ENCODE peak calls at places on chromosomes 7 and 10, in six cellular contexts. A is psoas muscle, I is mammary epithelial cell, H is IMR-90, N is heart left ventricle, Y is GM23338. Z is an unnamed sample. For H3K27me3, the result is how much of the 10 kb centered on the place peaks cover.

GRCh38 chr7:155212301-155213015 is 85.2 kb upstream of the INSIG1 start:
- DNase-seq in A (no peak), I (no peak), H (no peak), N (no peak), Y (no peak), Z (no peak)

GRCh38 chr10:43676360-43676759 is 27.7 kb upstream of the ZNF32 start:
- DNase-seq in A (no peak), I (no peak), H (no peak), N (no peak), Y (no peak), Z (no peak)

GRCh38 chr10:29482591-29483421 is 152.0 kb downstream of the SVIL start:
- DNase-seq in A (no peak), I (no peak), H (peak), N (no peak), Y (peak), Z (peak)

GRCh38 chr7:64875258-64875657 is 27.8 kb upstream of the ZNF273 start:
- DNase-seq in A (no peak), I (no peak), H (no peak), N (no peak), Y (no peak), Z (no peak)

GRCh38 chr7:102974366-102975236 is 61.8 kb downstream of the LRRC17 start:
- DNase-seq in A (no peak), I (no peak), H (no peak), N (no peak), Y (peak), Z (no peak)

GRCh38 chr10:114940735-114941134 is 2.7 kb downstream of the TRUB1 start:
- DNase-seq in A (no peak), I (peak), H (peak), N (no peak), Y (no peak), Z (no peak)

GRCh38 chr7:116730097-116731018 is 58.4 kb downstream of the MET start:
- DNase-seq in A (no peak), I (no peak), H (no peak), N (no peak), Y (no peak), Z (peak)

GRCh38 chr7:51314041-51314440 is 2.6 kb downstream of the COBL start:
- DNase-seq in A (no peak), I (no peak), H (no peak), N (no peak), Y (no peak), Z (no peak)

GRCh38 chr7:1137517-1138167 is 22.4 kb downstream of the ZFAND2A start:
- DNase-seq in A (no peak), I (peak), H (no peak), N (no peak), Y (peak), Z (no peak)

GRCh38 chr7:97025983-97026704 is 1.5 kb upstream of the DLX5 start:
- DNase-seq in A (no peak), I (no peak), H (no peak), N (no peak), Y (peak), Z (no peak)

GRCh38 chr7:148319316-148319808 is 271.2 kb upstream of the C7orf33 start:
- DNase-seq in A (no peak), I (no peak), H (no peak), N (no peak), Y (no peak), Z (no peak)

DNA sequence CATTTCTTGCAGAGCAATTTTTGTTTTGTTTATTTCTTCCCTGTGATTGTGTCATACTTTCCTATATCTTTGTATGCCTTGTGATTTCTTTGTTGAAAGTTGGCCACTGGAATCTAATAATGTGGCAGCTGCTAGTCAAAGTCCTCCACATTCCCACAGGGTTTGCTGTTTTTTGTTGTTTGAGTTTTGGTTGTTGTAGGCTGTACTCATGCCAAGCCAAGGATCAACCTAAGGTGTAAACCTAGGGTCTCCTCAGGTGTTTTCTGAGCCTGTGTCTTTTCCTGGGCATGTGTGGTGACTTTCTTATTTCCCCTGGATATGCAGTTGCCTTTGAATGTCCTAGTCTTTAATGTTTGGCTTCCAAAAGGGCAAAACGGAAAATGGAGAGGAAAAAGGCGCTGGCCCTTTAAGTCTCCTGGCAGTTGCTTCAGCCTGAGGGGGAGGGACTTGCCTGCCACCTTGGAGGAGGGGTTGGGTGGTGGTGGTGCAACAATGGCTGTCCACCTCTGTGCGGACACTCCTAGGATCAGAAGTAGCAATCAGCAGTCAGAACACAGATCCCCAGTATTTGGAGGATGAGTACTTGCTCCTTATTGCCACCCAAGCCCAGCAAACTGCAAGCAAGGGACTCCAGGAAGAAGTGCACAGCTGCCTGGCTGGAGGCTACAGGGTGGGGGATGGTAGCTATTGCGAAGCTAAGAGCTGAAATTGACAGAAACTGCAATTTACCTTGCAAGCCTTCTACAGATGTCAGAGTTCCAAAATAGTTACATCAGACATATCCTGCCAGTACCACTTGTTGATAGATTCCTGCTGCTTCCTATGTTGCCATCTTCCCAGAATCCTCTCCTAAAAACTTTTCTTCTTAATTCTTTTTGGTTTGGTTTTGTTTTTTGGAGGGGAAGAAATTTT is 5.6 kb upstream of the ZNF518A start:
- DNase-seq in A (no peak), I (peak), H (peak), N (no peak), Y (peak), Z (peak)
- H3K27me3 ChIP-seq in A (under half), I (under half), H (under half), N (under half), Y (under half), Z (under half)

GRCh38 chr7:5477723-5478531 is 54.3 kb upstream of the TNRC18 start:
- DNase-seq in A (no peak), I (no peak), H (no peak), N (no peak), Y (peak), Z (peak)
- TF ChIP-seq CTCF in A (peak), I (no peak), H (peak), N (peak), Y (peak), Z (peak)

DNA sequence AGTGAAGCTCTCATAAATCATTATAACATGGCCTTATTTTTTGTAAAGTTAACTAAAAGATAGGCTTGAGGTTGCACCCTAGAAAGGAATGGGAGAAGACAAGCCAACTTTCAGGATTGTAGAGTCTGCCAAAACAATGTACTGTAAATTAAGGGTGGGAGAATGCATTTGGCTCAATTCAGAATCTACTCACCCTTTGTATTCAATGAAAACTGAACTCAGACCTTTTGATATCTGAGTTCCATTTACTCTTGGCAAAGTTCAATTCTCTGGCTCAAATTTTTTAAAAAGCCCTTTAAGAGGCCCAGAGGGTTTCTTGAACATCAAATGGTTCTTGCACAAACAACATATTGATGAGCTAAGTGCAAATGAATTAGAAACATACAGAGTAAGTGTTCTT is 5.1 kb upstream of the XPNPEP1 start:
- DNase-seq in A (no peak), I (no peak), H (no peak), N (no peak), Y (no peak), Z (no peak)
- H3K27ac ChIP-seq in A (no peak), I (no peak), H (no peak), N (no peak), Y (no peak), Z (no peak)

GRCh38 chr10:77444041-77444440 is 193.6 kb downstream of the KCNMA1 start:
- DNase-seq in A (no peak), I (no peak), H (no peak), N (no peak), Y (no peak), Z (no peak)
- H3K27me3 ChIP-seq in A (under half), I (under half), H (under half), N (under half), Y (under half), Z (under half)

DNA sequence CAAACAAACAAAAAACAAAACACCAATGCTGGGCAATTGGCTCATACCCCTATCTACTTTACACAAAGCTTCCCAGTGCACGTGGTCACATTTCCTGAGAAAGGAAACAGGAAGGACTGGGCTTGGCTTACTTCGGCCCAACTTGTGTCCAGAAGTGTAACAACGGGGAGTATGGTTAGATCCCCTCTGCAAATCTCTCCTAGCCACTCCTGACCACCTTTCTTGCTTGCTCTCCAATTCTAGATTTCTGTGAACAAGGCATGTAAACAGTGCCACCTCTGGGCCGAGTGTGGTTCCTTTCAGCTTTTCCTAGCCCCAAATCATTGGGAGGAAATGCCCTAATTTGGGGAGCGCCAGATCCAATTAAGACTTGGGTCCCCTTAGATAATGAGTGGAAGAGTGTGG is 21.0 kb upstream of the FRAT2 start:
- DNase-seq in A (no peak), I (no peak), H (no peak), N (no peak), Y (peak), Z (peak)
- TF ChIP-seq CTCF in A (peak), I (no peak), H (peak), N (peak), Y (peak), Z (peak)

GRCh38 chr10:88243202-88243744 is 339.8 kb downstream of the RNLS start:
- DNase-seq in A (no peak), I (no peak), H (no peak), N (no peak), Y (no peak), Z (no peak)
- H3K27ac ChIP-seq in A (peak), I (no peak), H (no peak), N (peak), Y (no peak), Z (no peak)

GRCh38 chr10:49556723-49557122 is 17.8 kb upstream of the ERCC6 start:
- DNase-seq in A (no peak), I (no peak), H (peak), N (no peak), Y (no peak), Z (no peak)

GRCh38 chr10:49560526-49560925 is 21.6 kb upstream of the ERCC6 start:
- DNase-seq in A (no peak), I (no peak), H (no peak), N (no peak), Y (no peak), Z (no peak)

GRCh38 chr10:49559476-49559875 is 20.6 kb upstream of the ERCC6 start:
- DNase-seq in A (no peak), I (no peak), H (no peak), N (no peak), Y (no peak), Z (no peak)

GRCh38 chr10:49562893-49563292 is 24.0 kb upstream of the ERCC6 start:
- DNase-seq in A (no peak), I (no peak), H (peak), N (no peak), Y (no peak), Z (no peak)

DNA sequence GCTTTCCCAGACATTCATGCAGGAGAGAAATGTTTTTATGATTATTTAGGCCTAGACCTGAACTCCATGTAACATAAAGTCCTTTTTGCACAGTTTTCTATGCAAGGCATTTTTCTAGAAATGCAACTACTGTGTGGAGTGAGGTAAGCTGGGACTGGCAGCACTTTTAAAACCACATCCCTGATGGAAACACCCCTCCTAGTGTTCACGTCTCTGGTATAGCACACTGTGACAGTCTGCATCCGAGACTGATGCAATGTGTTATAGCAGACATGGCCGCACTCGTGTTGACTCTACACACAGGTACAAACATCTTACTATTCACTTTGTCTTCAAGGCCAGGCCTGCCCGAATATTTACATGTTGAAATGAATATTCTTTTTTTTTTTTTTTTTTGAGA is 19.3 kb upstream of the ERCC6 start:
- DNase-seq in A (no peak), I (no peak), H (no peak), N (no peak), Y (no peak), Z (no peak)
- H3K27me3 ChIP-seq in A (under half), I (under half), H (under half), N (under half), Y (under half), Z (under half)

DNA sequence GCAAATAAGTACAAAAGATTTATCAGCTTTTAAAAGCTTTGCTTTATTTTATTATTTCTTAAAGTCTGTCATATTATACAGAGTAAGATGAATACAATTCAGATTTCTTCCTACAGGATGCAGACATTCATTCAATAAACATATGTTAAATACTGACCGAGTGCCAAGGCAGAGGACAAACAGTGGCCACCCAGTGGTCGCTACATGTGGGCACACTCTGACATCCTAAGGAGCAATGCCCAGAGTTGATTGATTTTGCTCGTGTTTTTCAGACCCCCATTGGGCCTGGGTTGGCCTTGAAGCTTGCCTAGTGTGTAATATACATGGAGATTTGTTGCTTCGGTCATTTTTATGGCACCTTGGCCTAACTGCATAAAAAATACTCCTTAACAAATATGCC is 201.2 kb downstream of the CCDC3 start:
- DNase-seq in A (no peak), I (no peak), H (no peak), N (no peak), Y (no peak), Z (no peak)
- TF ChIP-seq CTCF in A (no peak), I (no peak), H (no peak), N (no peak), Y (peak), Z (no peak)

GRCh38 chr7:130278892-130279690 is 12.4 kb downstream of the CPA2 start:
- DNase-seq in A (no peak), I (peak), H (peak), N (no peak), Y (no peak), Z (no peak)
- H3K27ac ChIP-seq in A (no peak), I (no peak), H (peak), N (no peak), Y (no peak), Z (no peak)

DNA sequence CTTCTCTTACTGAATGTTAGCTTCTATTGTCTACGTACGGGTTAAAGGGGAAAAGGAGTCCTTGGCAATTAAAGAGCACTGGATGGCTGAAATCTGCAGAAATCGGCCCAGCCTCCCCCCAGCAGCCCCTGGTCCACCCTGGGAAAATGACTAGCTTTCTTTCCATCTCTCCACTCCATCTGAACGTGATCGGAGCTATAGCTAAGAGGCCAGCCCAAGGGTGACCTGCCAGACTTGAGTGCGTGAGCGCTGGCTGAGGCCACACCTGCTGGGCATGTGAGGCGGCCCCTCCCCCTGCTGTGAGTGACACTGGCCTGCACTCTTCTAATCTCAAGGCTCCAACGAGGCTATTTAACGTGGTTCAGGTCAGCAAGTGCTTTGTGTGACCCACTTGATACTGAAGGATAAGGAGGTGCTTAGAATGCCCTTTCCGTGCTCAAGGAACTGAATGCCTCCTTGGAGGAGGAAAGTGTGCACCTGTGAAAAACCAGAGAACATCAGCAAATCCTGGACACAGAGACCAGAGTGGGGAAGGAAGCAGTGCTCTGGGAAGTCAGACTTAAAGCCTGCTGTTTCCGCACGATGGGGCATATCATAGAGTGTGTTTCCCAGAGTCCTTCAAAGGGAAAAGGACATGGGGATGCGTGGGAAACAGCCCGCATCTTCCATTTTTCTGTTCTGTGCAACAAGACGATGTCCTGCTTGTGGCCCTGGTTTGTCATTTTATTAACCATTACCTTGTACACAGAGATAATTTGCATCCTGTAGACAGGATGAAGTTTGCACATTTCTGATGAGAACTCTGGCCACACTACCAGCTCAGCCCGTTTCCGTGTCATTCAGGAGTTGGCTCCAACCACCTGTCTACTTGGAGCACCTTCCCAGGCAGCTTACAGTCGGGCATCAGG is 12.5 kb upstream of the MNX1 start:
- DNase-seq in A (no peak), I (no peak), H (no peak), N (peak), Y (peak), Z (peak)
- H3K27me3 ChIP-seq in A (half or more), I (under half), H (half or more), N (half or more), Y (half or more), Z (half or more)

Z was measured in thyroid gland.